ENCODE peak calls at places on chromosome 1, in four cellular contexts. P, B, L and V are unnamed samples.

GRCh38 chr1:31574749-31575372 is 1.5 kb upstream of the TINAGL1 start:
- DNase-seq in L (peak), B (peak), P (peak), V (no peak)

GRCh38 chr1:67347688-67348472 is 40.2 kb downstream of the IL12RB2 start:
- DNase-seq in B (peak), L (no peak), P (peak), V (peak)

GRCh38 chr1:62092126-62092525 is 102.5 kb upstream of the L1TD1 start:
- DNase-seq in P (no peak), L (no peak), B (no peak), V (no peak)

GRCh38 chr1:89610457-89610991 is 22.4 kb upstream of the LRRC8C start:
- DNase-seq in P (no peak), L (no peak), B (no peak), V (no peak)

GRCh38 chr1:51234721-51235425 is 1.2 kb upstream of the RNF11 start:
- DNase-seq in P (peak), L (peak), B (peak), V (peak)

GRCh38 chr1:21534674-21535378 is 25.6 kb downstream of the ALPL start:
- DNase-seq in B (peak), L (no peak), P (peak), V (peak)

GRCh38 chr1:35085421-35085820 is 6.2 kb downstream of the ZMYM1 start:
- DNase-seq in B (peak), L (no peak), P (peak), V (no peak)

GRCh38 chr1:18874600-18874999 is 15.1 kb upstream of the TAS1R2 start:
- DNase-seq in P (no peak), B (no peak), L (no peak), V (peak)

GRCh38 chr1:112358798-112359408 is 37.1 kb upstream of the CTTNBP2NL start:
- DNase-seq in P (peak), B (peak), L (peak), V (peak)

GRCh38 chr1:154499446-154499845 is 2.6 kb upstream of the TDRD10 start:
- DNase-seq in B (peak), L (no peak), P (no peak), V (no peak)

GRCh38 chr1:44640178-44640865 is 34.0 kb downstream of the TMEM53 start:
- DNase-seq in L (no peak), P (no peak), B (no peak), V (no peak)

GRCh38 chr1:108000620-108001105 is 35.7 kb upstream of the VAV3 start:
- DNase-seq in L (no peak), P (peak), B (peak), V (peak)

GRCh38 chr1:163974120-163974519 is 584.9 kb upstream of the PBX1 start:
- DNase-seq in P (no peak), L (no peak), B (no peak), V (no peak)

GRCh38 chr1:210257698-210258395 is 25.3 kb downstream of the SERTAD4 start:
- DNase-seq in L (no peak), B (peak), P (peak), V (no peak)

GRCh38 chr1:162970021-162970420 is 99.1 kb upstream of the RGS4 start:
- DNase-seq in P (no peak), B (no peak), L (no peak), V (no peak)

GRCh38 chr1:59520759-59521442 is 224.0 kb downstream of the FGGY start:
- DNase-seq in B (no peak), L (no peak), P (no peak), V (peak)

GRCh38 chr1:63813829-63814277 is 40.0 kb downstream of the ROR1 start:
- DNase-seq in L (no peak), P (no peak), B (no peak), V (peak)

GRCh38 chr1:154760469-154760933 is 109.6 kb downstream of the KCNN3 start:
- DNase-seq in P (peak), B (no peak), L (no peak), V (no peak)

GRCh38 chr1:39987869-39988268 is 32.9 kb downstream of the MFSD2A start:
- DNase-seq in L (no peak), B (no peak), P (no peak), V (peak)

GRCh38 chr1:202162049-202162417 is 1.6 kb upstream of the PTPN7 start:
- DNase-seq in P (no peak), B (no peak), L (no peak), V (no peak)

GRCh38 chr1:221663321-221663720 is 78.6 kb downstream of the DUSP10 start:
- DNase-seq in L (no peak), B (no peak), P (no peak), V (peak)

GRCh38 chr1:75136158-75136815 is 2.1 kb downstream of the LHX8 start:
- DNase-seq in B (no peak), L (no peak), P (no peak), V (no peak)

GRCh38 chr1:192516776-192517297 is 58.7 kb upstream of the RGS1 start:
- DNase-seq in P (no peak), B (peak), L (no peak), V (no peak)

GRCh38 chr1:110390096-110390495 is 730 bp downstream of the SLC16A4 start:
- DNase-seq in L (peak), B (peak), P (peak), V (peak)

GRCh38 chr1:81044708-81045107 is 756.0 kb upstream of the ADGRL2 start:
- DNase-seq in B (peak), L (no peak), P (peak), V (peak)
- H3K4me3 ChIP-seq in B (no peak), L (no peak), P (no peak), V (no peak)

DNA sequence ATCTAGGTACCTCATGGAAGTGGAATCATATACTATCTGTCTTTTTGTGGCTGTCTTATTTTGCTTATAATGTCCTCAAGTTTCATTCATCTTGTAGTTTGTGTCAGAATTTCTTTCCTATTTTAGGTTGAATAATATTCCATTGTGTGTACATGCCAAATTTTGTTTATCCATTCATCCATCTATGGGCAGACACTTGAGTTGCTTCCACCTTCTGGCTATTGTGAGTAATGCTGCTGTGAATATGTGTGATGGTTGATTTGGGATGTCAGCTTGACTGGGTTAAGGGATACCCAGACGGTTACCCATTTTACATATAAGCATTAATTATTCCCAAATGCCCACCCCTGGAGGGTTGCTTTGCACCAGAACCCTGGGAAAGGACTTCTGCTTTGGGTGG is 477.5 kb downstream of the PTPRU start:
- DNase-seq in B (peak), P (peak), L (no peak), V (peak)
- TF ChIP-seq CTCF in B (peak), P (peak), L (no peak), V (peak)

GRCh38 chr1:85579619-85580018 is 942 bp upstream of the CCN1 start:
- DNase-seq in P (no peak), B (no peak), L (peak), V (peak)
- H3K4me3 ChIP-seq in P (peak), B (no peak), L (peak), V (peak)

GRCh38 chr1:106194206-106194605 is 862.3 kb upstream of the PRMT6 start:
- DNase-seq in L (no peak), B (no peak), P (no peak), V (no peak)
- TF ChIP-seq CTCF in L (no peak), B (no peak), P (no peak), V (no peak)

DNA sequence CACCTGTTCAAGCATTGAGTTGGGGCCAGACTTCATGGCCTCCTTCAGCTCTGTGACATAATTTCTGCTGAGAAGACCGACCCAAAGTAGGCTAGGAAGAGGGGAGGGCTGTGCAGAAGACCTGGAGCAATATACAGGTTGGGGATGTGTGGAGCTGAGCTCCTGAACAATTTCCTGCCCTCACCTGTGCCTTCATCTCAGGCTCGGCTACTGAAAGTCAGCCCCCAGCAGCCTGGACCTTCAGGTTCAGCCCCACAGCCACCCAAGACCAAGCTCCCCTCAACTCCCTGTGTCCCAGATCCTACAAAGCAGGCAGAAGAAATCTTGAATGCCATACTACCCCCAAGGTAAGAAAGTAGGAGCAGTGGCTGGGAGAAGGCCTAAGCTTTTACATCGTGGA is 662 bp downstream of the DNALI1 start:
- DNase-seq in L (no peak), B (no peak), P (no peak), V (no peak)
- H3K4me3 ChIP-seq in L (peak), B (no peak), P (no peak), V (no peak)